ENCODE peak calls at places on chromosomes 6 and 20, in ten cellular contexts. K is dorsolateral prefrontal cortex, E is upper lobe of right lung, T is cardiac muscle cell, M is cardiac fibroblast, O is PC-3, I is epithelial cell of proximal tubule, V is IMR-90, S is mucosa of descending colon, Z is heart right ventricle. D is an unnamed sample.

GRCh38 chr6:128601060-128601459 is 80.7 kb upstream of the PTPRK start:
- DNase-seq in I (no peak), M (peak; percentile 60), E (no peak), V (peak; percentile 49), T (no peak), O (peak; percentile 26), K (no peak), S (no peak), Z (no peak), D (peak; percentile 48)

GRCh38 chr6:165988757-165989456 is 178.7 kb downstream of the TBXT start:
- DNase-seq in T (no peak), S (no peak), K (no peak), Z (peak; percentile 37), O (no peak), V (no peak), I (no peak), M (no peak), E (no peak), D (peak; percentile 39)

GRCh38 chr6:145372671-145373123 is 362.6 kb downstream of the EPM2A start:
- DNase-seq in I (no peak), O (peak; percentile 3), T (peak; percentile 93), Z (no peak), K (no peak), E (no peak), M (peak; percentile 84), V (peak; percentile 65), S (no peak), D (peak; percentile 86)

GRCh38 chr6:41093729-41094128 is 21.0 kb downstream of the NFYA start:
- DNase-seq in M (no peak), O (no peak), S (no peak), Z (no peak), T (no peak), I (no peak), K (no peak), E (no peak), V (peak; percentile 41), D (peak; percentile 20)

GRCh38 chr20:1944345-1945099 is 49.3 kb downstream of the SIRPA start:
- DNase-seq in V (no peak), M (no peak), E (no peak), K (no peak), S (no peak), I (no peak), T (no peak), O (no peak), Z (no peak), D (no peak)

GRCh38 chr6:7993952-7994351 is 70.2 kb downstream of the BLOC1S5 start:
- DNase-seq in E (no peak), T (no peak), V (no peak), I (no peak), S (no peak), O (peak; percentile 27), Z (no peak), M (no peak), K (no peak), D (no peak)

GRCh38 chr6:84026721-84027164 is 6.8 kb upstream of the MRAP2 start:
- DNase-seq in T (no peak), M (no peak), O (no peak), V (no peak), S (no peak), K (no peak), E (no peak), I (no peak), Z (no peak), D (no peak)

GRCh38 chr6:27130668-27131428 is 116.7 kb upstream of the PRSS16 start:
- DNase-seq in I (no peak), V (no peak), T (no peak), O (peak; percentile 21), S (no peak), M (no peak), E (no peak), K (no peak), Z (no peak), D (no peak)

GRCh38 chr20:44523746-44524145 is 1.9 kb upstream of the SERINC3 start:
- DNase-seq in S (no peak), M (no peak), I (no peak), O (no peak), V (no peak), E (no peak), T (no peak), Z (no peak), K (no peak), D (no peak)

GRCh38 chr6:54737247-54737646 is 109.3 kb upstream of the FAM83B start:
- DNase-seq in Z (no peak), I (no peak), M (no peak), K (no peak), E (peak; percentile 21), V (no peak), S (no peak), T (no peak), O (no peak), D (no peak)

GRCh38 chr20:53594068-53595017 is 704 bp upstream of the ZNF217 start:
- DNase-seq in V (peak; percentile 90), M (peak; percentile 97), I (no peak), T (peak; percentile 98), O (peak; percentile 98), E (peak; percentile 97), K (peak; percentile 97), Z (peak; percentile 99), S (peak; percentile 97), D (peak; percentile 94)
- TF ChIP-seq CTCF in V (peak; percentile 24), M (no peak), I (no peak), T (peak; percentile 13), O (no peak), E (peak; percentile 36), K (peak; percentile 50), Z (peak; percentile 43), S (no peak), D (no peak)

GRCh38 chr6:156821707-156822106 is 44.5 kb downstream of the ARID1B start:
- DNase-seq in M (no peak), K (no peak), Z (no peak), S (no peak), V (no peak), O (no peak), T (no peak), E (no peak), I (no peak), D (no peak)

GRCh38 chr6:156820089-156820798 is 43.1 kb downstream of the ARID1B start:
- DNase-seq in T (no peak), S (no peak), M (no peak), Z (no peak), O (no peak), I (no peak), K (no peak), E (no peak), V (no peak), D (no peak)

GRCh38 chr6:156824142-156824541 is 47.0 kb downstream of the ARID1B start:
- DNase-seq in I (no peak), V (no peak), T (no peak), E (no peak), O (no peak), K (no peak), Z (no peak), S (no peak), M (no peak), D (no peak)

GRCh38 chr6:156825475-156825874 is 48.3 kb downstream of the ARID1B start:
- DNase-seq in K (no peak), V (no peak), O (no peak), T (no peak), Z (no peak), M (no peak), E (no peak), I (no peak), S (no peak), D (no peak)

GRCh38 chr6:156822747-156823206 is 45.6 kb downstream of the ARID1B start:
- DNase-seq in Z (no peak), T (no peak), V (no peak), S (no peak), M (no peak), O (no peak), K (peak; percentile 53), E (no peak), I (no peak), D (no peak)
- H3K4me3 ChIP-seq in Z (no peak overlapping the region), T (no peak overlapping the region), V (no peak overlapping the region), S (no peak overlapping the region), M (no peak overlapping the region), O (no peak overlapping the region), K (no peak overlapping the region), E (no peak overlapping the region), I (no peak overlapping the region), D (no peak overlapping the region)

GRCh38 chr20:62951143-62951895 is 1.2 kb upstream of the SLC17A9 start:
- DNase-seq in M (no peak), E (no peak), S (peak; percentile 30), V (no peak), I (no peak), K (no peak), Z (no peak), O (no peak), T (no peak), D (no peak)

GRCh38 chr20:62953167-62953838 is 794 bp downstream of the SLC17A9 start:
- DNase-seq in O (no peak), S (peak; percentile 66), M (no peak), K (no peak), E (no peak), I (no peak), Z (no peak), V (no peak), T (no peak), D (no peak)

GRCh38 chr20:62953839-62954703 is 1.6 kb downstream of the SLC17A9 start:
- DNase-seq in E (peak; percentile 89), M (peak; percentile 80), K (peak; percentile 45), T (peak; percentile 70), S (peak; percentile 90), Z (peak; percentile 66), I (no peak), V (peak; percentile 54), O (no peak), D (peak; percentile 71)

GRCh38 chr20:62951896-62952372 is 575 bp upstream of the SLC17A9 start:
- DNase-seq in K (no peak), Z (no peak), S (peak; percentile 58), E (no peak), V (no peak), M (no peak), O (no peak), I (no peak), T (no peak), D (no peak)

DNA sequence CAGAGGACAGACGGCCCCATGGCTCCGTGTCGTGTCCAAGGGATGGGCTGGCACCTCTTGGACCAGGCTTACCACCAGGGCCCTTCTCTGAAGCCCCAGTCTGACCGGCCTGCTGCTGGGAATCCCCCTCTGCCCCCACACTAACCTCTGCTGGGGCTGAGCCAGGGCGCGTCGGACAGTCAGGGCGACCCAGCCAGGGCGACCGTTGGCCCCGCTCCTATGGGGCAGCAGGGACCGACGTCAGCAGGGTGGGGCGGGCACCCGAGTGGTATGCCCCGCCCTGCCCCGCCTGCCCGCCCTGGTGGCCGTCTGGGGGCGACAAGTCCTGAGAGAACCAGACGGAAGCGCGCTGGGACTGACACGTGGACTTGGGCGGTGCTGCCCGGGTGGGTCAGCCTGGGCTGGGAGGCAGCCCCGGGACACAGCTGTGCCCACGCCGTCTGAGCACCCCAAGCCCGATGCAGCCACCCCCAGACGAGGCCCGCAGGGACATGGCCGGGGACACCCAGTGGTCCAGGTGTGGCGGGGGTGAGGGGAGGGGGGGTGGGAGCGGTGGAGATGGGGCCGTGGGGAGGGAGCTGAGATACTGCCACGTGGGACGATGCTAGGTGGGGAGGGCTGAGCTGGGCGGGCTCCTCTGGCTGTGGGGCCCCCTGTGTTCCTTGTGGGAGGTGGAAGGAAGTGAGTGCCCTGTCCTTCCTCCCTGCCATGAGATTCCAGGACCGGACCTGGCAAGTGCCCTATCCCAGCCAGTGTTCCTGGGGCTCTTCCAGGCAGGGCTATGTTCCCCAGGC is at the start of gene SLC17A9:
- DNase-seq in M (peak; percentile 36), Z (peak; percentile 68), E (peak; percentile 93), K (peak; percentile 33), I (no peak), V (peak; percentile 12), O (no peak), S (peak; percentile 94), T (peak; percentile 30), D (peak; percentile 16)
- TF ChIP-seq CTCF in M (no peak), Z (no peak), E (peak; percentile 10), K (no peak), I (no peak), V (no peak), O (no peak), S (no peak), T (no peak), D (no peak)

GRCh38 chr6:122494665-122495272 is 23.2 kb upstream of the SERINC1 start:
- DNase-seq in Z (no peak), O (peak; percentile 72), T (no peak), S (no peak), E (no peak), M (no peak), K (no peak), I (no peak), V (no peak), D (no peak)
- H3K4me3 ChIP-seq in Z (no peak overlapping the region), O (no peak overlapping the region), T (no peak overlapping the region), S (no peak overlapping the region), E (no peak overlapping the region), M (no peak overlapping the region), K (no peak overlapping the region), I (no peak overlapping the region), V (no peak overlapping the region), D (no peak overlapping the region)